ENCODE peak calls at places on chromosomes 5 and 9, in eight cellular contexts. One of them, this sample, is unnamed.
A peak's percentile ranks its signal among the peaks of the same experiment; 100 is the strongest.

GRCh38 chr5:169412858-169413257 is 111.9 kb upstream of the SLIT3 start:
- DNase-seq in kidney: no peak
- DNase-seq in right atrium auricular region: no peak
- DNase-seq in left lung: no peak
- DNase-seq in cardiac muscle cell: no peak
- DNase-seq in colonic mucosa: no peak
- DNase-seq in body of pancreas: no peak
- DNase-seq in HCT116: no peak
- DNase-seq in this sample: no peak

GRCh38 chr5:139272471-139273321 is 20.8 kb upstream of the MATR3 start:
- DNase-seq in kidney: no peak
- DNase-seq in right atrium auricular region: no peak
- DNase-seq in left lung: no peak
- DNase-seq in cardiac muscle cell: no peak
- DNase-seq in colonic mucosa: peak; percentile 85
- DNase-seq in body of pancreas: peak; percentile 28
- DNase-seq in HCT116: no peak
- DNase-seq in this sample: no peak

GRCh38 chr5:38382898-38383297 is 124.5 kb downstream of the EGFLAM start:
- DNase-seq in kidney: peak; percentile 69
- DNase-seq in right atrium auricular region: peak; percentile 67
- DNase-seq in left lung: peak; percentile 49
- DNase-seq in cardiac muscle cell: peak; percentile 88
- DNase-seq in colonic mucosa: peak; percentile 46
- DNase-seq in body of pancreas: peak; percentile 79
- DNase-seq in HCT116: peak; percentile 80
- DNase-seq in this sample: peak; percentile 85

GRCh38 chr9:31137151-31137849 is 1247.1 kb upstream of the ACO1 start:
- DNase-seq in kidney: no peak
- DNase-seq in right atrium auricular region: no peak
- DNase-seq in left lung: no peak
- DNase-seq in cardiac muscle cell: no peak
- DNase-seq in colonic mucosa: no peak
- DNase-seq in body of pancreas: peak; percentile 16
- DNase-seq in HCT116: peak; percentile 54
- DNase-seq in this sample: no peak

GRCh38 chr9:129284607-129285291 is 106.7 kb upstream of the IER5L start:
- DNase-seq in kidney: peak; percentile 68
- DNase-seq in right atrium auricular region: peak; percentile 23
- DNase-seq in left lung: peak; percentile 26
- DNase-seq in cardiac muscle cell: no peak
- DNase-seq in colonic mucosa: no peak
- DNase-seq in body of pancreas: no peak
- DNase-seq in HCT116: no peak
- DNase-seq in this sample: no peak

GRCh38 chr5:68418230-68418629 is 202.7 kb downstream of the PIK3R1 start:
- DNase-seq in kidney: no peak
- DNase-seq in right atrium auricular region: no peak
- DNase-seq in left lung: no peak
- DNase-seq in cardiac muscle cell: peak; percentile 40
- DNase-seq in colonic mucosa: no peak
- DNase-seq in body of pancreas: no peak
- DNase-seq in HCT116: no peak
- DNase-seq in this sample: no peak

GRCh38 chr9:17484906-17485305 is 94.0 kb upstream of the SH3GL2 start:
- DNase-seq in kidney: no peak
- DNase-seq in right atrium auricular region: no peak
- DNase-seq in left lung: no peak
- DNase-seq in cardiac muscle cell: no peak
- DNase-seq in colonic mucosa: no peak
- DNase-seq in body of pancreas: no peak
- DNase-seq in HCT116: no peak
- DNase-seq in this sample: no peak

GRCh38 chr5:6632324-6632930 is 417 bp downstream of the NSUN2 start:
- DNase-seq in kidney: peak; percentile 80
- DNase-seq in right atrium auricular region: no peak
- DNase-seq in left lung: peak; percentile 39
- DNase-seq in cardiac muscle cell: no peak
- DNase-seq in colonic mucosa: no peak
- DNase-seq in body of pancreas: peak; percentile 14
- DNase-seq in HCT116: no peak
- DNase-seq in this sample: peak; percentile 43

GRCh38 chr9:123162359-123163345 is 105.7 kb downstream of the STRBP start:
- DNase-seq in kidney: no peak
- DNase-seq in right atrium auricular region: no peak
- DNase-seq in left lung: no peak
- DNase-seq in cardiac muscle cell: no peak
- DNase-seq in colonic mucosa: no peak
- DNase-seq in body of pancreas: no peak
- DNase-seq in HCT116: no peak
- DNase-seq in this sample: no peak

GRCh38 chr5:1779021-1779680 is 20.5 kb downstream of the MRPL36 start:
- DNase-seq in kidney: no peak
- DNase-seq in right atrium auricular region: no peak
- DNase-seq in left lung: peak; percentile 20
- DNase-seq in cardiac muscle cell: no peak
- DNase-seq in colonic mucosa: no peak
- DNase-seq in body of pancreas: no peak
- DNase-seq in HCT116: no peak
- DNase-seq in this sample: no peak
- H3K27ac ChIP-seq in kidney: no peak overlapping the region
- H3K27ac ChIP-seq in right atrium auricular region: no peak overlapping the region
- H3K27ac ChIP-seq in left lung: no peak overlapping the region
- H3K27ac ChIP-seq in cardiac muscle cell: no peak overlapping the region
- H3K27ac ChIP-seq in colonic mucosa: no peak overlapping the region
- H3K27ac ChIP-seq in body of pancreas: no peak overlapping the region
- H3K27ac ChIP-seq in HCT116: no peak overlapping the region
- H3K27ac ChIP-seq in this sample: no peak overlapping the region

DNA sequence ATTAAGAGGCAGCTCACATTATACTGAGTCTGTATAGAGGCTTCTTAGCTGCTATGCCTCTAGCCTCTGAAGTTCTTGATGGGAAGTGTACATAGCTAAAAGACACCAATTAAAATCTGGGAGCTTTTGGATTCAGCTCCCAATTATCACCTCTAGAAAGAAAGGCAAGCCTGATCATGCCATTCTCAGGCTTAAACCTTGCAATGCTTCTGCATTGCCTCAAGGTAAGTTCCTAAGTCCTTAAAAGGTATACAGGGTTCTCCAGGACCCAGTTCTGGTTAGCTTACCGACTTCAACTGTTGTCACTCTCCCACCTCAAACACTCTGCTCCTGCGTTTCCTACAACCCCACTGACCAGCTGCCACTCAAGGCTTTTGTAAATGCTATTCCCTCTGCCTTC is 17.5 kb upstream of the CCL28 start:
- DNase-seq in kidney: no peak
- DNase-seq in right atrium auricular region: no peak
- DNase-seq in left lung: no peak
- DNase-seq in cardiac muscle cell: no peak
- DNase-seq in colonic mucosa: no peak
- DNase-seq in body of pancreas: no peak
- DNase-seq in HCT116: no peak
- DNase-seq in this sample: no peak
- TF ChIP-seq CTCF in kidney: no peak
- TF ChIP-seq CTCF in right atrium auricular region: no peak
- TF ChIP-seq CTCF in left lung: no peak
- TF ChIP-seq CTCF in cardiac muscle cell: no peak
- TF ChIP-seq CTCF in colonic mucosa: no peak
- TF ChIP-seq CTCF in body of pancreas: no peak
- TF ChIP-seq CTCF in HCT116: no peak
- TF ChIP-seq CTCF in this sample: no peak

GRCh38 chr9:137918331-137919094 is 40.9 kb downstream of the CACNA1B start:
- DNase-seq in kidney: no peak
- DNase-seq in right atrium auricular region: no peak
- DNase-seq in left lung: no peak
- DNase-seq in cardiac muscle cell: peak; percentile 55
- DNase-seq in colonic mucosa: no peak
- DNase-seq in body of pancreas: no peak
- DNase-seq in HCT116: no peak
- DNase-seq in this sample: no peak

GRCh38 chr9:137919095-137919465 is 41.5 kb downstream of the CACNA1B start:
- DNase-seq in kidney: no peak
- DNase-seq in right atrium auricular region: no peak
- DNase-seq in left lung: no peak
- DNase-seq in cardiac muscle cell: no peak
- DNase-seq in colonic mucosa: no peak
- DNase-seq in body of pancreas: no peak
- DNase-seq in HCT116: no peak
- DNase-seq in this sample: no peak

GRCh38 chr9:137917795-137918194 is 40.2 kb downstream of the CACNA1B start:
- DNase-seq in kidney: no peak
- DNase-seq in right atrium auricular region: no peak
- DNase-seq in left lung: no peak
- DNase-seq in cardiac muscle cell: no peak
- DNase-seq in colonic mucosa: no peak
- DNase-seq in body of pancreas: no peak
- DNase-seq in HCT116: no peak
- DNase-seq in this sample: no peak

GRCh38 chr9:137916540-137916939 is 39.0 kb downstream of the CACNA1B start:
- DNase-seq in kidney: no peak
- DNase-seq in right atrium auricular region: no peak
- DNase-seq in left lung: no peak
- DNase-seq in cardiac muscle cell: no peak
- DNase-seq in colonic mucosa: no peak
- DNase-seq in body of pancreas: no peak
- DNase-seq in HCT116: no peak
- DNase-seq in this sample: no peak

GRCh38 chr9:137917116-137917515 is 39.5 kb downstream of the CACNA1B start:
- DNase-seq in kidney: no peak
- DNase-seq in right atrium auricular region: no peak
- DNase-seq in left lung: no peak
- DNase-seq in cardiac muscle cell: no peak
- DNase-seq in colonic mucosa: no peak
- DNase-seq in body of pancreas: no peak
- DNase-seq in HCT116: no peak
- DNase-seq in this sample: no peak
- H3K27ac ChIP-seq in kidney: no peak overlapping the region
- H3K27ac ChIP-seq in right atrium auricular region: no peak overlapping the region
- H3K27ac ChIP-seq in left lung: no peak overlapping the region
- H3K27ac ChIP-seq in cardiac muscle cell: no peak overlapping the region
- H3K27ac ChIP-seq in colonic mucosa: no peak overlapping the region
- H3K27ac ChIP-seq in body of pancreas: no peak overlapping the region
- H3K27ac ChIP-seq in HCT116: no peak overlapping the region
- H3K27ac ChIP-seq in this sample: no peak overlapping the region

GRCh38 chr5:84764227-84764626 is 379.5 kb upstream of the EDIL3 start:
- DNase-seq in kidney: no peak
- DNase-seq in right atrium auricular region: no peak
- DNase-seq in left lung: no peak
- DNase-seq in cardiac muscle cell: no peak
- DNase-seq in colonic mucosa: no peak
- DNase-seq in body of pancreas: no peak
- DNase-seq in HCT116: no peak
- DNase-seq in this sample: peak; percentile 7
- TF ChIP-seq CTCF in kidney: no peak
- TF ChIP-seq CTCF in right atrium auricular region: no peak
- TF ChIP-seq CTCF in left lung: no peak
- TF ChIP-seq CTCF in cardiac muscle cell: no peak
- TF ChIP-seq CTCF in colonic mucosa: no peak
- TF ChIP-seq CTCF in body of pancreas: no peak
- TF ChIP-seq CTCF in HCT116: no peak
- TF ChIP-seq CTCF in this sample: no peak

DNA sequence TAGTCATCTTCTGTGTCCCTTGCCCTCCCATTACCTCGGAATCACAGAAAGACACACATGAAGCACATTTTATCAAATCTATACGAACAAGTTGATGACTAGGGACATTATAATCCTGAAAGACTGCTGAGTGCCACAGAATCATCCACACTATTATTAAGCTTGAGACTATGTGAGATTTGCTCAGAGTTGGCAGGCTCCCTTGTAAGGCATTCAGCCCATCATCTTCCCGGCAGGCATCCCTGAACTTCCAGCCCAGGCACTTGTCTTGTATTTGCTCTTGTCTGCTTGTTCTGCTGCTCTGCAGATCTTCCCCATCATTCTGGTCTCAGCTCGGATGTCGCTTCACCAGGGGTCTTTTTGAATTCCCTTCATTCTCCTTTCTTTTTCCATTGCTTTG is 102.3 kb upstream of the PRLR start:
- DNase-seq in kidney: no peak
- DNase-seq in right atrium auricular region: no peak
- DNase-seq in left lung: no peak
- DNase-seq in cardiac muscle cell: no peak
- DNase-seq in colonic mucosa: no peak
- DNase-seq in body of pancreas: no peak
- DNase-seq in HCT116: no peak
- DNase-seq in this sample: no peak
- H3K27ac ChIP-seq in kidney: no peak overlapping the region
- H3K27ac ChIP-seq in right atrium auricular region: no peak overlapping the region
- H3K27ac ChIP-seq in left lung: no peak overlapping the region
- H3K27ac ChIP-seq in cardiac muscle cell: no peak overlapping the region
- H3K27ac ChIP-seq in colonic mucosa: no peak overlapping the region
- H3K27ac ChIP-seq in body of pancreas: no peak overlapping the region
- H3K27ac ChIP-seq in HCT116: no peak overlapping the region
- H3K27ac ChIP-seq in this sample: no peak overlapping the region

GRCh38 chr5:12272389-12272788 is 368.1 kb upstream of the CTNND2 start:
- DNase-seq in kidney: no peak
- DNase-seq in right atrium auricular region: no peak
- DNase-seq in left lung: no peak
- DNase-seq in cardiac muscle cell: peak; percentile 2
- DNase-seq in colonic mucosa: no peak
- DNase-seq in body of pancreas: no peak
- DNase-seq in HCT116: no peak
- DNase-seq in this sample: peak; percentile 23
- TF ChIP-seq CTCF in kidney: no peak
- TF ChIP-seq CTCF in right atrium auricular region: no peak
- TF ChIP-seq CTCF in left lung: no peak
- TF ChIP-seq CTCF in cardiac muscle cell: no peak
- TF ChIP-seq CTCF in colonic mucosa: no peak
- TF ChIP-seq CTCF in body of pancreas: no peak
- TF ChIP-seq CTCF in HCT116: no peak
- TF ChIP-seq CTCF in this sample: peak; percentile 31

GRCh38 chr9:93510041-93510440 is 56.7 kb upstream of the FAM120AOS start:
- DNase-seq in kidney: no peak
- DNase-seq in right atrium auricular region: no peak
- DNase-seq in left lung: no peak
- DNase-seq in cardiac muscle cell: no peak
- DNase-seq in colonic mucosa: no peak
- DNase-seq in body of pancreas: no peak
- DNase-seq in HCT116: no peak
- DNase-seq in this sample: no peak
- H3K27ac ChIP-seq in kidney: no peak overlapping the region
- H3K27ac ChIP-seq in right atrium auricular region: no peak overlapping the region
- H3K27ac ChIP-seq in left lung: no peak overlapping the region
- H3K27ac ChIP-seq in cardiac muscle cell: no peak overlapping the region
- H3K27ac ChIP-seq in colonic mucosa: no peak overlapping the region
- H3K27ac ChIP-seq in body of pancreas: no peak overlapping the region
- H3K27ac ChIP-seq in HCT116: no peak overlapping the region
- H3K27ac ChIP-seq in this sample: no peak overlapping the region

GRCh38 chr9:105694848-105695581 is 674 bp downstream of the TMEM38B start:
- DNase-seq in kidney: peak; percentile 87
- DNase-seq in right atrium auricular region: peak; percentile 73
- DNase-seq in left lung: peak; percentile 75
- DNase-seq in cardiac muscle cell: peak; percentile 63
- DNase-seq in colonic mucosa: peak; percentile 73
- DNase-seq in body of pancreas: peak; percentile 68
- DNase-seq in HCT116: no peak
- DNase-seq in this sample: peak; percentile 70
- TF ChIP-seq CTCF in kidney: no peak
- TF ChIP-seq CTCF in right atrium auricular region: peak; percentile 40
- TF ChIP-seq CTCF in left lung: no peak
- TF ChIP-seq CTCF in cardiac muscle cell: no peak
- TF ChIP-seq CTCF in colonic mucosa: no peak
- TF ChIP-seq CTCF in body of pancreas: no peak
- TF ChIP-seq CTCF in HCT116: no peak
- TF ChIP-seq CTCF in this sample: no peak

This sample was measured in WERI-Rb-1.